ENCODE peak calls at places on chromosome 4, in eight cellular contexts. R is A549; Q is GDM1; E is C1 segment of cervical spinal cord; Y is effector memory CD4-positive, alpha-beta T cell; T is MG63; D is MM.1S; K is effector memory CD8-positive, alpha-beta T cell. N is an unnamed sample.

GRCh38 chr4:4658051-4658450 is 116.2 kb upstream of the STX18 start:
- DNase-seq in Y (no peak), Q (no peak), T (no peak), K (no peak), E (no peak), R (no peak), D (no peak), N (no peak)

GRCh38 chr4:87037921-87038320 is 103.1 kb downstream of the AFF1 start:
- DNase-seq in R (no peak), K (no peak), Y (no peak), Q (no peak), T (no peak), D (no peak), E (no peak), N (no peak)

GRCh38 chr4:23237771-23238170 is 545.0 kb downstream of the GBA3 start:
- DNase-seq in R (no peak), K (no peak), D (no peak), Q (no peak), Y (no peak), T (no peak), E (peak; percentile 1), N (no peak)

GRCh38 chr4:100008048-100008447 is 58.0 kb upstream of the H2AZ1 start:
- DNase-seq in D (no peak), E (no peak), K (no peak), T (no peak), R (no peak), Y (no peak), Q (no peak), N (no peak)

GRCh38 chr4:5900844-5901243 is 8.0 kb upstream of the CRMP1 start:
- DNase-seq in Q (no peak), Y (no peak), D (no peak), K (no peak), E (no peak), R (no peak), T (no peak), N (no peak)

GRCh38 chr4:90317785-90318184 is 190.6 kb downstream of the CCSER1 start:
- DNase-seq in T (no peak), D (no peak), R (no peak), K (no peak), Y (no peak), Q (no peak), E (no peak), N (peak; percentile 53)

GRCh38 chr4:112075129-112075753 is 70.0 kb upstream of the FAM241A start:
- DNase-seq in K (peak; percentile 6), D (peak; percentile 59), Q (no peak), E (no peak), T (no peak), Y (no peak), R (peak; percentile 22), N (peak; percentile 38)

GRCh38 chr4:98658287-98659105 is at the start of gene TSPAN5:
- DNase-seq in R (peak; percentile 52), K (peak; percentile 77), T (peak; percentile 79), E (peak; percentile 81), Q (peak; percentile 85), D (peak; percentile 90), Y (peak; percentile 66), N (peak; percentile 85)

GRCh38 chr4:113248320-113248719 is 198.9 kb downstream of the ANK2 start:
- DNase-seq in K (no peak), Q (no peak), E (no peak), T (peak; percentile 3), R (no peak), D (no peak), Y (no peak), N (peak; percentile 3)

GRCh38 chr4:82739292-82740190 is 59.1 kb downstream of the SCD5 start:
- DNase-seq in T (peak; percentile 53), D (peak; percentile 62), E (peak; percentile 78), R (peak; percentile 70), Y (no peak), K (peak; percentile 25), Q (peak; percentile 73), N (peak; percentile 74)

GRCh38 chr4:128635939-128636551 is 173.5 kb upstream of the JADE1 start:
- DNase-seq in R (no peak), Q (peak; percentile 18), K (no peak), E (no peak), T (no peak), D (no peak), Y (no peak), N (no peak)

GRCh38 chr4:102623622-102624021 is 122.5 kb downstream of the NFKB1 start:
- DNase-seq in E (no peak), Y (no peak), R (peak; percentile 58), T (peak; percentile 30), K (no peak), Q (no peak), D (no peak), N (peak; percentile 54)

GRCh38 chr4:145888393-145888792 is 50.2 kb downstream of the ZNF827 start:
- DNase-seq in Y (no peak), R (no peak), D (no peak), T (no peak), Q (no peak), E (no peak), K (no peak), N (no peak)

GRCh38 chr4:171793723-171794122 is 19.5 kb upstream of the GALNTL6 start:
- DNase-seq in Q (no peak), T (no peak), R (no peak), K (no peak), E (no peak), Y (no peak), D (no peak), N (no peak)

GRCh38 chr4:58111818-58112217 is 1001.6 kb upstream of the IGFBP7 start:
- DNase-seq in D (no peak), Q (no peak), E (no peak), K (no peak), Y (no peak), T (no peak), R (no peak), N (no peak)

GRCh38 chr4:149029056-149029651 is 586.9 kb upstream of the NR3C2 start:
- DNase-seq in Y (no peak), Q (no peak), K (no peak), E (no peak), D (no peak), T (no peak), R (no peak), N (no peak)

GRCh38 chr4:40388248-40388647 is 53.1 kb downstream of the CHRNA9 start:
- DNase-seq in T (no peak), E (no peak), D (no peak), Y (no peak), R (no peak), Q (no peak), K (no peak), N (no peak)

GRCh38 chr4:4541661-4542570 is at the start of gene STX18:
- DNase-seq in D (peak; percentile 87), T (peak; percentile 78), Q (peak; percentile 78), E (peak; percentile 87), R (peak; percentile 71), K (peak; percentile 87), Y (peak; percentile 72), N (peak; percentile 91)

N was measured in Daoy.